ENCODE peak calls at places on chromosome 18, in seven cellular contexts. One of them, this sample, is unnamed. For H3K27me3 and H3K4me1, the result is how much of the 10 kb centered on the place peaks cover.

GRCh38 chr18:63422862-63423304 is 607 bp upstream of the VPS4B start:
- DNase-seq in H9: no peak
- DNase-seq in upper lobe of right lung: no peak
- DNase-seq in psoas muscle: no peak
- DNase-seq in ovary: no peak
- DNase-seq in cardiac muscle cell: no peak
- DNase-seq in CD8-positive, alpha-beta T cell: no peak
- DNase-seq in this sample: no peak

GRCh38 chr18:43876286-43877082 is 599.2 kb upstream of the SYT4 start:
- DNase-seq in CD8-positive, alpha-beta T cell: no peak
- DNase-seq in H9: no peak
- DNase-seq in psoas muscle: no peak
- DNase-seq in upper lobe of right lung: no peak
- DNase-seq in ovary: no peak
- DNase-seq in cardiac muscle cell: no peak
- DNase-seq in this sample: peak

GRCh38 chr18:8319798-8320477 is 289.3 kb upstream of the RAB12 start:
- DNase-seq in CD8-positive, alpha-beta T cell: no peak
- DNase-seq in psoas muscle: no peak
- DNase-seq in H9: no peak
- DNase-seq in ovary: no peak
- DNase-seq in cardiac muscle cell: peak
- DNase-seq in upper lobe of right lung: no peak
- DNase-seq in this sample: no peak

GRCh38 chr18:76557026-76557575 is 62.1 kb upstream of the ZNF516 start:
- DNase-seq in CD8-positive, alpha-beta T cell: no peak
- DNase-seq in ovary: no peak
- DNase-seq in psoas muscle: no peak
- DNase-seq in upper lobe of right lung: no peak
- DNase-seq in cardiac muscle cell: no peak
- DNase-seq in H9: no peak
- DNase-seq in this sample: no peak

GRCh38 chr18:31230495-31230894 is 67.8 kb upstream of the DSC1 start:
- DNase-seq in upper lobe of right lung: no peak
- DNase-seq in ovary: no peak
- DNase-seq in psoas muscle: no peak
- DNase-seq in cardiac muscle cell: peak
- DNase-seq in H9: no peak
- DNase-seq in CD8-positive, alpha-beta T cell: no peak
- DNase-seq in this sample: no peak

GRCh38 chr18:55419939-55420664 is 167.9 kb downstream of the TCF4 start:
- DNase-seq in psoas muscle: no peak
- DNase-seq in upper lobe of right lung: no peak
- DNase-seq in ovary: no peak
- DNase-seq in CD8-positive, alpha-beta T cell: no peak
- DNase-seq in H9: no peak
- DNase-seq in cardiac muscle cell: no peak
- DNase-seq in this sample: no peak

GRCh38 chr18:39453356-39453755 is 1887.8 kb upstream of the CELF4 start:
- DNase-seq in ovary: no peak
- DNase-seq in psoas muscle: no peak
- DNase-seq in CD8-positive, alpha-beta T cell: no peak
- DNase-seq in cardiac muscle cell: no peak
- DNase-seq in H9: no peak
- DNase-seq in upper lobe of right lung: no peak
- DNase-seq in this sample: no peak

GRCh38 chr18:31278609-31279071 is 39.3 kb upstream of the DSG1 start:
- DNase-seq in cardiac muscle cell: peak
- DNase-seq in CD8-positive, alpha-beta T cell: no peak
- DNase-seq in ovary: no peak
- DNase-seq in upper lobe of right lung: no peak
- DNase-seq in psoas muscle: no peak
- DNase-seq in H9: no peak
- DNase-seq in this sample: no peak

GRCh38 chr18:25052426-25052825 is 299.5 kb downstream of the ZNF521 start:
- DNase-seq in upper lobe of right lung: no peak
- DNase-seq in ovary: no peak
- DNase-seq in CD8-positive, alpha-beta T cell: no peak
- DNase-seq in H9: no peak
- DNase-seq in psoas muscle: no peak
- DNase-seq in cardiac muscle cell: no peak
- DNase-seq in this sample: no peak

GRCh38 chr18:26312196-26312595 is 86.0 kb downstream of the TAF4B start:
- DNase-seq in psoas muscle: no peak
- DNase-seq in upper lobe of right lung: no peak
- DNase-seq in H9: no peak
- DNase-seq in CD8-positive, alpha-beta T cell: no peak
- DNase-seq in ovary: no peak
- DNase-seq in cardiac muscle cell: no peak
- DNase-seq in this sample: no peak

GRCh38 chr18:30376515-30376914 is 666.0 kb downstream of the DSC3 start:
- DNase-seq in ovary: no peak
- DNase-seq in H9: peak
- DNase-seq in psoas muscle: no peak
- DNase-seq in upper lobe of right lung: no peak
- DNase-seq in CD8-positive, alpha-beta T cell: no peak
- DNase-seq in cardiac muscle cell: no peak
- DNase-seq in this sample: no peak

GRCh38 chr18:74551936-74552555 is 17.7 kb downstream of the CNDP1 start:
- DNase-seq in H9: peak
- DNase-seq in ovary: peak
- DNase-seq in psoas muscle: peak
- DNase-seq in CD8-positive, alpha-beta T cell: peak
- DNase-seq in upper lobe of right lung: peak
- DNase-seq in cardiac muscle cell: peak
- DNase-seq in this sample: peak

GRCh38 chr18:78073275-78073674 is 823.6 kb downstream of the GALR1 start:
- DNase-seq in H9: no peak
- DNase-seq in CD8-positive, alpha-beta T cell: no peak
- DNase-seq in cardiac muscle cell: peak
- DNase-seq in upper lobe of right lung: no peak
- DNase-seq in psoas muscle: no peak
- DNase-seq in ovary: no peak
- DNase-seq in this sample: no peak

GRCh38 chr18:31102941-31103340 is 720 bp upstream of the DSC2 start:
- DNase-seq in ovary: no peak
- DNase-seq in psoas muscle: no peak
- DNase-seq in H9: no peak
- DNase-seq in CD8-positive, alpha-beta T cell: no peak
- DNase-seq in cardiac muscle cell: no peak
- DNase-seq in upper lobe of right lung: no peak
- DNase-seq in this sample: no peak

GRCh38 chr18:7000484-7001096 is 117.0 kb downstream of the LAMA1 start:
- DNase-seq in psoas muscle: no peak
- DNase-seq in CD8-positive, alpha-beta T cell: no peak
- DNase-seq in cardiac muscle cell: peak
- DNase-seq in upper lobe of right lung: no peak
- DNase-seq in ovary: no peak
- DNase-seq in H9: no peak
- DNase-seq in this sample: no peak

GRCh38 chr18:54215069-54215468 is 9.4 kb downstream of the MBD2 start:
- DNase-seq in upper lobe of right lung: no peak
- DNase-seq in psoas muscle: no peak
- DNase-seq in cardiac muscle cell: peak
- DNase-seq in CD8-positive, alpha-beta T cell: no peak
- DNase-seq in H9: no peak
- DNase-seq in ovary: no peak
- DNase-seq in this sample: no peak

GRCh38 chr18:30486856-30487255 is 555.7 kb downstream of the DSC3 start:
- DNase-seq in H9: no peak
- DNase-seq in ovary: no peak
- DNase-seq in CD8-positive, alpha-beta T cell: no peak
- DNase-seq in psoas muscle: no peak
- DNase-seq in cardiac muscle cell: peak
- DNase-seq in upper lobe of right lung: no peak
- DNase-seq in this sample: no peak

GRCh38 chr18:71045331-71046065 is 756.7 kb downstream of the SOCS6 start:
- DNase-seq in upper lobe of right lung: no peak
- DNase-seq in CD8-positive, alpha-beta T cell: no peak
- DNase-seq in psoas muscle: no peak
- DNase-seq in H9: no peak
- DNase-seq in ovary: no peak
- DNase-seq in cardiac muscle cell: no peak
- DNase-seq in this sample: no peak

GRCh38 chr18:7370812-7371211 is 139.9 kb downstream of the LRRC30 start:
- DNase-seq in cardiac muscle cell: peak
- DNase-seq in H9: no peak
- DNase-seq in psoas muscle: peak
- DNase-seq in upper lobe of right lung: no peak
- DNase-seq in CD8-positive, alpha-beta T cell: no peak
- DNase-seq in ovary: peak
- DNase-seq in this sample: peak

DNA sequence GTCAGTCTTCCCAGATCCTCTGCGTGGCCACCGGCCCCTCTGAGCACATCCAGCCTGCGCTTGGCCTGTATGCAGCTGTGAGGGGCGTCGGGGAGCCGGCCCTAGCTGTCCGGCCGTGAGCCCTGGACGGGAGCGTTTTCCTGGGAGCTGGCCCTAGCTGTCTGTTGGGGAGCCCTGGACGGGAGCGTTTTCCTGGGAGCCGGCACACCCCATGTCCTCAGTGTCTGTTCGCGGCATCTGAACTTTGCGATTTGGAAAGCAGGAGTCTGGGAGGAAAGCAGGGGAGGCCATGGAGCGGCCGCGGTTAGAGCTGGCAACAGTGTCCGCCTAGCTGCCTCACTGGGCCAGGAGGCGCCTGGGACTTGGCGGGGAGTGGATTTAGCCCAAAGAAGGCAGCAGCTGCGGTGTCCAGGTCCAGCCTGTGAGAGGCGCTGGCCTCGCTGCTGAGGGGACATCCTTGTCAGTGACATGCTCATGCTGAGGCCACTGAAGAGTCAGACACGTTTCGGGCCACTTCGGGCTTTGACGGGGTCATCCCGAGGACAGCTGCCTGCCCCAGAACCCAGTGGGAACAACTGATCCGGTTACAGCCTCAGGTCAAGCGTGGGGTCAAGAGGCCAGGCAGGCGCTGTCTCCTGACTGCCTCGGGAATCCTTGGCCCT is 75.8 kb downstream of the KCNG2 start:
- DNase-seq in psoas muscle: peak
- DNase-seq in H9: peak
- DNase-seq in upper lobe of right lung: no peak
- DNase-seq in cardiac muscle cell: no peak
- DNase-seq in ovary: no peak
- DNase-seq in CD8-positive, alpha-beta T cell: peak
- DNase-seq in this sample: peak
- H3K27me3 ChIP-seq in psoas muscle: under half
- H3K27me3 ChIP-seq in H9: under half
- H3K27me3 ChIP-seq in upper lobe of right lung: under half
- H3K27me3 ChIP-seq in cardiac muscle cell: under half
- H3K27me3 ChIP-seq in ovary: under half
- H3K27me3 ChIP-seq in CD8-positive, alpha-beta T cell: under half
- H3K27me3 ChIP-seq in this sample: under half

DNA sequence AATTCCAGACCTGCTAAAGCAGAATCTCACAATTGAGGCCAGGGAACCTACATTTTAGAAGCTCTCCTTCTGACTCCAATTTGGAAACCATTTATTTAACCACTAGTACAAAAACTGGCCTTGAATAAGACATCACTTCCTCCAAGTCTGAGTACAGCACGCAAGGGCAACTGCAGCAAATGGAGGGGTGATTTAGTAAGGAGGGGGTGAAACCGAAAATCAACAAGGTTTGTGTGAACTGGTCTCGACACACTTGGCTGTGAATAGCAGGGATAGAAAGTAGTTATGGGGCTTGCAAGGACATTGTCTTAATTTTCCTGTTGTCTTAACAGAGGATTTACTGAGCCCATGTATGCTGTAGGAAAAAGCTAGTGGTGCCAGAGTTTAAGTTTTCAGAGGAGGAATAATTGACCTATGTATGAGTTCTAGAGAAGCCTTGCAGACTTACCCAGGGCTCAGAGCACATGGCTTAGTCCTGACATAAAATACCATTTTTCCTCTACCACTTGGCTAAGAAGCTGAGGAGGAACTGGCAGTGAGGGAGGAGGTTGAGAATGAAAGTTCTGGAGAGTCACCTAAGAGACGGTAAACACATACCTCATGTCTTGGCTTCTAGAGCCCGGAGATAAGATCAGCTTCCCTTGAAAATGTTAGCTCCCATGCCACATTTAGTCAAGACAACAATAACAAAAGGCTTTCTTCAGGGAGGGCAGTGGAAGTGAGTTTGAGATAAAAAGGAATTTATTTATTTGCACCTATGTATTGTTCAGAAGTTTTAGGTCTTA is 114.8 kb downstream of the SMAD2 start:
- DNase-seq in upper lobe of right lung: no peak
- DNase-seq in psoas muscle: no peak
- DNase-seq in ovary: no peak
- DNase-seq in cardiac muscle cell: peak
- DNase-seq in H9: no peak
- DNase-seq in CD8-positive, alpha-beta T cell: no peak
- DNase-seq in this sample: no peak
- H3K4me1 ChIP-seq in upper lobe of right lung: under half
- H3K4me1 ChIP-seq in psoas muscle: under half
- H3K4me1 ChIP-seq in ovary: under half
- H3K4me1 ChIP-seq in cardiac muscle cell: under half
- H3K4me1 ChIP-seq in H9: under half
- H3K4me1 ChIP-seq in CD8-positive, alpha-beta T cell: under half
- H3K4me1 ChIP-seq in this sample: under half

GRCh38 chr18:10927290-10927979 is 221.9 kb downstream of the PIEZO2 start:
- DNase-seq in psoas muscle: no peak
- DNase-seq in upper lobe of right lung: no peak
- DNase-seq in ovary: no peak
- DNase-seq in CD8-positive, alpha-beta T cell: no peak
- DNase-seq in cardiac muscle cell: peak
- DNase-seq in H9: no peak
- DNase-seq in this sample: peak

GRCh38 chr18:10930078-10930477 is 219.3 kb downstream of the PIEZO2 start:
- DNase-seq in psoas muscle: no peak
- DNase-seq in H9: no peak
- DNase-seq in CD8-positive, alpha-beta T cell: no peak
- DNase-seq in upper lobe of right lung: no peak
- DNase-seq in cardiac muscle cell: no peak
- DNase-seq in ovary: no peak
- DNase-seq in this sample: no peak

GRCh38 chr18:10928971-10929373 is 220.4 kb downstream of the PIEZO2 start:
- DNase-seq in upper lobe of right lung: no peak
- DNase-seq in ovary: no peak
- DNase-seq in psoas muscle: no peak
- DNase-seq in cardiac muscle cell: peak
- DNase-seq in H9: no peak
- DNase-seq in CD8-positive, alpha-beta T cell: no peak
- DNase-seq in this sample: no peak

GRCh38 chr18:10926565-10927194 is 222.7 kb downstream of the PIEZO2 start:
- DNase-seq in ovary: no peak
- DNase-seq in CD8-positive, alpha-beta T cell: no peak
- DNase-seq in psoas muscle: no peak
- DNase-seq in H9: no peak
- DNase-seq in upper lobe of right lung: no peak
- DNase-seq in cardiac muscle cell: peak
- DNase-seq in this sample: no peak

GRCh38 chr18:10927980-10928605 is 221.3 kb downstream of the PIEZO2 start:
- DNase-seq in H9: no peak
- DNase-seq in cardiac muscle cell: peak
- DNase-seq in CD8-positive, alpha-beta T cell: no peak
- DNase-seq in psoas muscle: no peak
- DNase-seq in upper lobe of right lung: no peak
- DNase-seq in ovary: no peak
- DNase-seq in this sample: no peak
- H3K27me3 ChIP-seq in H9: under half
- H3K27me3 ChIP-seq in cardiac muscle cell: under half
- H3K27me3 ChIP-seq in CD8-positive, alpha-beta T cell: under half
- H3K27me3 ChIP-seq in psoas muscle: under half
- H3K27me3 ChIP-seq in upper lobe of right lung: under half
- H3K27me3 ChIP-seq in ovary: under half
- H3K27me3 ChIP-seq in this sample: under half

GRCh38 chr18:22860807-22861206 is 72.3 kb upstream of the RBBP8 start:
- DNase-seq in ovary: no peak
- DNase-seq in cardiac muscle cell: no peak
- DNase-seq in psoas muscle: no peak
- DNase-seq in upper lobe of right lung: no peak
- DNase-seq in H9: no peak
- DNase-seq in CD8-positive, alpha-beta T cell: no peak
- DNase-seq in this sample: no peak
- H3K4me1 ChIP-seq in ovary: under half
- H3K4me1 ChIP-seq in cardiac muscle cell: under half
- H3K4me1 ChIP-seq in psoas muscle: under half
- H3K4me1 ChIP-seq in upper lobe of right lung: under half
- H3K4me1 ChIP-seq in H9: under half
- H3K4me1 ChIP-seq in CD8-positive, alpha-beta T cell: under half
- H3K4me1 ChIP-seq in this sample: under half